ENCODE peak calls at places on chromosomes 2 and 18, in four cellular contexts. Z, M, L and S are unnamed samples.
A peak's percentile ranks its signal among the peaks of the same experiment; 100 is the strongest.

GRCh38 chr2:179129574-179130238 is 79.8 kb upstream of the CCDC141 start:
- DNase-seq in Z (no peak), M (peak; percentile 6), L (peak; percentile 11), S (no peak)

GRCh38 chr2:231386446-231386845 is 9.1 kb upstream of the B3GNT7 start:
- DNase-seq in Z (no peak), M (no peak), L (no peak), S (no peak)

GRCh38 chr2:239607795-239608171 is 207.0 kb upstream of the HDAC4 start:
- DNase-seq in Z (no peak), M (no peak), L (no peak), S (no peak)

GRCh38 chr2:26575836-26576564 is 65.2 kb downstream of the CIB4 start:
- DNase-seq in Z (no peak), M (no peak), L (no peak), S (no peak)

GRCh38 chr2:70513751-70514150 is 39.9 kb downstream of the TGFA start:
- DNase-seq in Z (no peak), M (no peak), L (no peak), S (no peak)

GRCh38 chr2:207768891-207769596 is 662 bp downstream of the FZD5 start:
- DNase-seq in Z (peak; percentile 62), M (no peak), L (peak; percentile 51), S (peak; percentile 25)

GRCh38 chr18:9348079-9348671 is 13.6 kb downstream of the TWSG1 start:
- DNase-seq in Z (no peak), M (no peak), L (no peak), S (no peak)

GRCh38 chr2:238228700-238229099 is 11.1 kb downstream of the HES6 start:
- DNase-seq in Z (no peak), M (no peak), L (no peak), S (no peak)

GRCh38 chr2:3789246-3789645 is 85.9 kb downstream of the DCDC2C start:
- DNase-seq in Z (no peak), M (no peak), L (no peak), S (no peak)

GRCh38 chr2:214341636-214342035 is 69.2 kb upstream of the VWC2L start:
- DNase-seq in Z (no peak), M (no peak), L (no peak), S (no peak)

GRCh38 chr18:23619388-23619873 is 33.1 kb upstream of the NPC1 start:
- DNase-seq in Z (no peak), M (no peak), L (no peak), S (peak; percentile 49)

GRCh38 chr2:223618172-223619035 is 16.2 kb upstream of the SCG2 start:
- DNase-seq in Z (peak; percentile 70), M (no peak), L (no peak), S (peak; percentile 77)

GRCh38 chr2:3112131-3112530 is 265.5 kb downstream of the EIPR1 start:
- DNase-seq in Z (peak; percentile 23), M (no peak), L (no peak), S (no peak)

GRCh38 chr18:21262979-21263378 is 20.9 kb downstream of the GREB1L start:
- DNase-seq in Z (no peak), M (no peak), L (no peak), S (no peak)

GRCh38 chr2:127508621-127509034 is 17.7 kb downstream of the IWS1 start:
- DNase-seq in Z (no peak), M (peak; percentile 66), L (peak; percentile 52), S (no peak)

GRCh38 chr2:164739966-164740365 is 101.7 kb downstream of the COBLL1 start:
- DNase-seq in Z (no peak), M (no peak), L (no peak), S (no peak)

DNA sequence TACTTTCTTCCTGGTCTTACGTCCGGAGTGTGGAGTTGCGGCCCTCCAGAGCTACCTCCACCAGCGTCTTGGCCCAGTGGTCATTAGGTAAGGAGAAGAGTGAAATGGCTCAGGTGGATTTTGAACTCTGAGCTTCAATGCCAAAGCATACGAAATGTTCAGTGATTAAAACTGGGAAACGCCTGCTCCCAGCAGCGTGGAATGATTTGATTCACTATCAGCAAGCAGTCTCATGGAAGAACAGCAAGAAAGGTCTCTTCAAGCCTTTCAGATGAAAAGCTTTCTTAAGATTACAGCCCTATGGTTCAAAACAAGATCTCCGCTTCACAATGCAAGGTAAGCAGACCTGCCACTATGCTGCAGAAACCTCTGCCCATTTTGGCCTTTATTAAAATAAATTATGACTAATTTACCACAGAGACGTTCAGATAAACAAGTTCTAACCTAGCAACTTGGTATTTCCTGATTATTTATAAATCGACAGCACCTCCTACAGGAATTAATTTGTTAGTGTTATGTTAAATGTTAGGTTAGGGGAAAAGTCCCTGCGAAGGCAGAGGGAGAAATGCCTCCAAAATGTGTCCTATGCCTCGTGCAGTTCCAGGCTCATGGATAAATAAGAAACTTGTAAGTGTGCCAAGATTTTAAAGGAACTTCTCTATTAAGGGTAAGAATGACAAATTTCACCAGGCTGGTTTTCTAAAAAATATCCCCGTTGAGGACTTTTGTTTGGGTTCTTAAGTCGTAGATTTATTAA is 10.1 kb downstream of the SP9 start:
- DNase-seq in Z (peak; percentile 58), M (no peak), L (peak; percentile 57), S (no peak)
- TF ChIP-seq TEAD4 in Z (no peak), M (no peak), L (no peak), S (no peak)

DNA sequence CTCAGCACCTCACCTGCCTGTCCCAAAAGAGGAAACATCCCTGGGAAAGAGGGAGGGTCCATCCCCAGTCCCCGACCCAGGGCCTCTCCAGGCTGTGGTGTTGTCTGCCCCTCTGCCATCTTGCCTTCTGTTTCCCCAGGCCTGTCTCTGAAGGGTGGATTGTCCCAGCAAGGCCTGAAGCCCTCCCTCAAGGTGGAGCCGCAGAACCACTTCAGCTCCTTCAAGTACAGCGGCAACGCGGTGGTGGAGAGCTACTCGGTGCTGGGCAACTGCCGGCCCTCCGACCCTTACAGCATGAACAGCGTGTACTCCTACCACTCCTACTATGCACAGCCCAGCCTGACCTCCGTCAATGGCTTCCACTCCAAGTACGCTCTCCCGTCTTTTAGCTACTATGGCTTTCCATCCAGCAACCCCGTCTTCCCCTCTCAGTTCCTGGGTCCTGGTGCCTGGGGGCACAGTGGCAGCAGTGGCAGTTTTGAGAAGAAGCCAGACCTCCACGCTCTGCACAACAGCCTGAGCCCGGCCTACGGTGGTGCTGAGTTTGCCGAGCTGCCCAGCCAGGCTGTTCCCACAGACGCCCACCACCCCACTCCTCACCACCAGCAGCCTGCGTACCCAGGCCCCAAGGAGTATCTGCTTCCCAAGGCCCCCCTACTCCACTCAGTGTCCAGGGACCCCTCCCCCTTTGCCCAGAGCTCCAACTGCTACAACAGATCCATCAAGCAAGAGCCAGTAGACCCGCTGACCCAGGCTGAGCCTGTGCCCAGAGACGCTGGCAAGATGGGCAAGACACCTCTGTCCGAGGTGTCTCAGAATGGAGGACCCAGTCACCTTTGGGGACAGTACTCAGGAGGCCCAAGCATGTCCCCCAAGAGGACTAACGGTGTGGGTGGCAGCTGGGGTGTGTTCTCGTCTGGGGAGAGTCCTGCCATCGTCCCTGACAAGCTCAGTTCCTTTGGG is 47.2 kb downstream of the BOLA3 start:
- DNase-seq in Z (no peak), M (no peak), L (no peak), S (no peak)
- TF ChIP-seq TEAD4 in Z (no peak), M (no peak), L (no peak), S (no peak)

GRCh38 chr2:68774569-68775271 is 40.1 kb downstream of the ARHGAP25 start:
- DNase-seq in Z (no peak), M (no peak), L (peak; percentile 85), S (no peak)
- TF ChIP-seq TEAD4 in Z (no peak), M (no peak), L (no peak), S (no peak)

GRCh38 chr2:222307138-222307756 is 8.4 kb upstream of the PAX3 start:
- DNase-seq in Z (peak; percentile 65), M (no peak), L (no peak), S (no peak)
- TF ChIP-seq TEAD4 in Z (no peak), M (no peak), L (no peak), S (no peak)

GRCh38 chr18:45562567-45563479 is 52.5 kb upstream of the SLC14A2 start:
- DNase-seq in Z (no peak), M (no peak), L (no peak), S (no peak)
- TF ChIP-seq TEAD4 in Z (no peak), M (no peak), L (no peak), S (no peak)